ENCODE peak calls at places on chromosomes 16 and 17, in seven cellular contexts. F is IMR-90; T is heart right ventricle; Q is tibial artery; I is cardiac muscle cell; L is CD8-positive, alpha-beta T cell; D is ovary. J is an unnamed sample. For H3K4me1, the result is how much of the 10 kb centered on the place peaks cover.

GRCh38 chr16:51876934-51877333 is 670.0 kb downstream of the TOX3 start:
- DNase-seq in Q (no peak), F (peak), D (no peak), I (no peak), T (no peak), L (no peak), J (no peak)

GRCh38 chr17:82333279-82334171 is at the start of gene SECTM1:
- DNase-seq in I (peak), D (peak), Q (peak), F (peak), L (no peak), T (peak), J (peak)

GRCh38 chr16:1144476-1145382 is 8.2 kb upstream of the CACNA1H start:
- DNase-seq in T (no peak), I (no peak), L (no peak), D (peak), F (no peak), Q (no peak), J (no peak)

GRCh38 chr17:32142857-32143524 is 689 bp downstream of the RHOT1 start:
- DNase-seq in T (peak), D (peak), F (peak), Q (peak), I (peak), L (no peak), J (peak)

GRCh38 chr16:81996664-81997529 is 14.4 kb downstream of the SDR42E1 start:
- DNase-seq in L (no peak), D (no peak), T (no peak), F (peak), Q (no peak), I (peak), J (no peak)

GRCh38 chr17:27396045-27396444 is 60.2 kb upstream of the KSR1 start:
- DNase-seq in L (no peak), F (no peak), T (no peak), I (no peak), Q (no peak), D (no peak), J (no peak)

GRCh38 chr17:7213895-7214299 is 5.7 kb downstream of the DLG4 start:
- DNase-seq in F (peak), L (no peak), I (peak), Q (no peak), D (peak), T (no peak), J (no peak)

GRCh38 chr17:76736349-76737081 is 616 bp downstream of the SRSF2 start:
- DNase-seq in F (peak), L (peak), T (peak), I (peak), Q (peak), D (peak), J (peak)

GRCh38 chr17:29390856-29391631 is 881 bp downstream of the TAOK1 start:
- DNase-seq in F (peak), T (no peak), I (peak), L (peak), Q (no peak), D (peak), J (peak)

GRCh38 chr16:81713796-81714195 is 65.3 kb upstream of the PLCG2 start:
- DNase-seq in Q (no peak), T (no peak), D (no peak), L (no peak), F (no peak), I (no peak), J (no peak)

GRCh38 chr17:77735341-77736206 is 222.9 kb upstream of the TNRC6C start:
- DNase-seq in T (peak), F (no peak), D (peak), I (peak), L (no peak), Q (peak), J (peak)

GRCh38 chr17:4908301-4908700 is 5.4 kb upstream of the CHRNE start:
- DNase-seq in D (no peak), L (no peak), Q (no peak), F (no peak), I (no peak), T (no peak), J (no peak)

GRCh38 chr17:31373150-31374082 is 18.1 kb upstream of the RAB11FIP4 start:
- DNase-seq in D (no peak), T (no peak), Q (no peak), I (peak), L (no peak), F (peak), J (no peak)

GRCh38 chr17:4584835-4585187 is 482 bp downstream of the SMTNL2 start:
- DNase-seq in T (no peak), I (no peak), D (no peak), F (no peak), L (no peak), Q (no peak), J (no peak)

GRCh38 chr17:44959821-44960523 is 8.1 kb downstream of the C1QL1 start:
- DNase-seq in L (no peak), D (peak), I (no peak), T (no peak), F (no peak), Q (no peak), J (no peak)

GRCh38 chr17:29143894-29144293 is 36.3 kb downstream of the MYO18A start:
- DNase-seq in D (no peak), Q (no peak), F (peak), L (no peak), T (no peak), I (no peak), J (no peak)

GRCh38 chr17:14067347-14067746 is 2.0 kb upstream of the COX10 start:
- DNase-seq in T (no peak), Q (no peak), L (no peak), D (no peak), I (no peak), F (no peak), J (no peak)

GRCh38 chr17:74738051-74738996 is 1.3 kb downstream of the RAB37 start:
- DNase-seq in I (peak), D (no peak), L (peak), Q (no peak), F (no peak), T (peak), J (no peak)

GRCh38 chr17:57645950-57646686 is 99.0 kb downstream of the CCDC182 start:
- DNase-seq in D (no peak), I (no peak), L (no peak), Q (no peak), F (peak), T (no peak), J (no peak)

GRCh38 chr17:6374761-6375312 is 60.1 kb downstream of the AIPL1 start:
- DNase-seq in L (no peak), F (peak), T (no peak), I (peak), D (no peak), Q (no peak), J (no peak)

GRCh38 chr17:32118835-32119234 is 23.5 kb upstream of the RHOT1 start:
- DNase-seq in I (no peak), Q (no peak), T (no peak), F (no peak), D (no peak), L (no peak), J (no peak)

GRCh38 chr17:66268247-66268927 is 34.0 kb upstream of the PRKCA start:
- DNase-seq in Q (no peak), D (no peak), T (no peak), I (peak), F (peak), L (no peak), J (peak)

GRCh38 chr16:52843386-52843785 is 209.3 kb downstream of the CHD9NB start:
- DNase-seq in Q (no peak), F (no peak), D (no peak), I (no peak), T (no peak), L (no peak), J (no peak)

GRCh38 chr17:7552621-7553051 is 3.8 kb downstream of the TNFSF12 start:
- DNase-seq in T (no peak), D (no peak), F (no peak), Q (no peak), L (no peak), I (no peak), J (no peak)

GRCh38 chr16:3849751-3850543 is 30.6 kb downstream of the CREBBP start:
- DNase-seq in I (no peak), L (no peak), D (no peak), F (no peak), Q (no peak), T (no peak), J (no peak)

GRCh38 chr17:57855391-57856035 is 5.7 kb upstream of the MRPS23 start:
- DNase-seq in T (no peak), F (no peak), Q (peak), I (no peak), D (no peak), L (no peak), J (no peak)

GRCh38 chr16:89000207-89000959 is 23.4 kb upstream of the CBFA2T3 start:
- DNase-seq in L (no peak), T (no peak), F (no peak), D (no peak), Q (no peak), I (no peak), J (peak)

GRCh38 chr17:19305761-19306159 is 56.8 kb downstream of the B9D1 start:
- DNase-seq in L (no peak), T (no peak), I (no peak), D (no peak), F (no peak), Q (no peak), J (no peak)

GRCh38 chr17:2238432-2239169 is 65.0 kb downstream of the SMG6 start:
- DNase-seq in L (no peak), F (no peak), T (peak), I (no peak), Q (no peak), D (no peak), J (peak)

GRCh38 chr17:77596491-77597420 is 361.7 kb upstream of the TNRC6C start:
- DNase-seq in I (no peak), D (no peak), T (no peak), F (no peak), L (no peak), Q (peak), J (no peak)

DNA sequence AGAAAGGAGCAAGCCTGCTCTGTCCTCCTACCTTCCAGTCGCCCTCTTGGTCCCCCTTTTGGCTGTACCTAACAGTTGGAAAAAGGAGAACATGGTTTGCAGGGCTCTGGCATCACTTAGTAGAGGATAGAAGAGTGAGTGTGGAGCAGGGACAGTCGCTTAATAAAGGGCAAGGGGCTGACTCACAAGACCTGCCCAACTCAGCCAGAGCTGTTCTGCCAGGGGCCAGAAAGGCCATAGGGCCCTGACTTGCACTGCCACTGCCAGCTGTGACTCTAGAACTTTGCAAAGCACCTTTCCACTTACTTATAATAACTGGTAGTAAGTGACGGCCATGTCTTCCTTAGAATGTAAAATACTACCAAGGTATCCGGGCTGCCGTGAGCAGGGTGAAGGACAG is 13.5 kb downstream of the PRMT7 start:
- DNase-seq in I (no peak), T (no peak), F (no peak), L (no peak), D (no peak), Q (peak), J (no peak)
- H3K4me1 ChIP-seq in I (under half), T (under half), F (under half), L (under half), D (under half), Q (under half), J (under half)

GRCh38 chr16:74999683-75000480 is 1.1 kb downstream of the ZNRF1 start:
- DNase-seq in L (peak), Q (peak), I (peak), F (no peak), D (peak), T (peak), J (peak)
- H3K27ac ChIP-seq in L (no peak), Q (peak), I (peak), F (peak), D (peak), T (peak), J (peak)

DNA sequence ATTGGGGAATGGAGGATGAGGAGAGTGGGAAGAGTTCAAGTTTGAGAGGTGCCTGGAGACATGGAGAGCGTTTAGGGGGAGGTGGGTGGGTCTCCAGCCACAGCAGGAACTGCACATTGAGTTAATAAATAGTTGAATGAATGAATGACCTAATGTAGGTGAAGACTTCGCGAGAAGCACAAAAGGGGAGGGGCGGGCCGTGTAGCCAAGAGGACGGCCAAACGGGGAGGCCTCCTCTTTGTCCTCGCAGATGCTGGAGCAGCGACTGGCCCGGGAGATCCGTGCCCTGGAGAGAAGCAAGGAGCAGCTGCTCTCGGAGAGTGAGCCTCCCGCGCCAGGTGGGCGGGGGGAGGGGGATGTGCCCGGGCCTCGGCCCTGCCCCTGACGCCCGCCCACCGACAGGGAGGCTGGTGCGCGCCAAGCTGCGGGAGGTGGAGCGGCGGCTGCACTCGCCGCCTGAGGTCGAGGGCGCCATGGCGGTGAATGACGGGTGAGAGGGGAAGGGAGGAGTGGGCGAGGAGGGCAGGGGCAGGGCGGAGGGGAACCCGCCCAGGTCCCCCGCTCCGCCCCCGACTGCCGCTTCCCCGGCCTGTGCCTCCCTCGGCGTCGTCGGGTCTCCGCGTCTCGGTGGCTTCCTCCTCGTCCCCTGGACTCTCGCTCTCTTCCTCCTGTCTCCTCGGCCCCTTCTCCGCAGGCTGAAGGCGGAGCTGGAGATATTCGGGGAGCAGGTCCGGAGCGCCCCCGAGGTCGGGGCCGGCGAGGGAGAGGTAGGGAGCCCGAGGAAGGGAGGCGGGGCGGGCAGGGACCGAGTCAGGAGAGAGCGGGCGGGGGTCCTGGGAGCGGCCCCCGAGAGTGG is 12.9 kb downstream of the SYCE1L start:
- DNase-seq in D (peak), T (peak), Q (no peak), F (no peak), L (peak), I (peak), J (peak)
- H3K4me3 ChIP-seq in D (peak), T (peak), Q (peak), F (peak), L (peak), I (peak), J (peak)

GRCh38 chr17:80893604-80894438 is 97.8 kb upstream of the CHMP6 start:
- DNase-seq in Q (no peak), F (no peak), I (no peak), T (no peak), L (no peak), D (no peak), J (no peak)

GRCh38 chr17:80892900-80893603 is 98.6 kb upstream of the CHMP6 start:
- DNase-seq in F (peak), T (no peak), L (no peak), Q (peak), D (no peak), I (peak), J (no peak)

GRCh38 chr17:80890551-80890930 is 101.1 kb upstream of the CHMP6 start:
- DNase-seq in L (no peak), D (no peak), F (no peak), T (no peak), Q (no peak), I (no peak), J (no peak)

GRCh38 chr17:80891096-80892018 is 100.3 kb upstream of the CHMP6 start:
- DNase-seq in F (peak), I (peak), L (peak), T (no peak), D (no peak), Q (peak), J (peak)

DNA sequence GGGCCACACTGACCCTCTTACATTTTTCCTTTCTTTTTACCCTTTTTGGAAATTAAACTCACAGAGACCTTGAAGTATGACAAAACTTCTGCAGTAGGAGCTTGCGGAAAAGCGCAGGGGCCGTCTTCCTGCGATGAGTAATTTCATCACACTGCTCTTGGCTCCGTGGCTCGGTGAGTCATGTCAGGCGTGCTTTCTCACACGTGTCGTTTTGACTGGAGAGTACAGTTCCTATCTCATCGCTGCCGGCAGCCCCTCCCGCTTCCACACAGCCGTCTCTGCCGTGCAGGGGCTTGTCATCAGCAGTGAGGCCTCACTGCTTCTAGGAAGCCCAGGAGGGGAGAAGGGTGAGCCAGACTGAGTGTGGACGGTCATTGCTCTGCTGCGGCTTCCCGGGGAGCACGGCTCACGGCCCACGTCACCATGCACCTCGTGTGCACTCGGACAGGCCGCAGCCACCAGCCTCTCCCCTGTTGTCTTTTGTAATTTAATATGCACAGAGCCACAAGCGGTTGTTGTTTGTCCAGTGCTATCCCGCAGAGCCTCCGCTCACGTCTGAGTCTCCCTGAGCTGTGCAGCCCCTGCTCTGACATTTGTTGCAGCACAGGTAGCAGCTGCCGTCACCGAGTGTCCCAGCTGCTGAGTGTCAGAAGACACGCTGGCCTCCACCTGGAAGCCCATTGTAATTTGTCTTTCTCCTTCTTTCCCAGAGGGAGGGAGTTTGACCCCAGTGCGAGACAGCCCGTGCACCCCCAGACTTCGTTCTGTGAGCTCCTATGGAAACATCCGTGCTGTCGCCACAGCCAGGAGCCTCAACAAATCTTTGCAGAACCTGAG is 99.4 kb upstream of the CHMP6 start:
- DNase-seq in F (peak), I (peak), T (peak), Q (peak), L (peak), D (no peak), J (peak)
- H3K4me1 ChIP-seq in F (under half), I (under half), T (under half), Q (under half), L (under half), D (under half), J (under half)

J was measured in right cardiac atrium.